ENCODE peak calls at places on chromosome 1, in six cellular contexts. O is H9, E is K562, X is AG04449, V is cardiac fibroblast, Z is ovary. C is an unnamed sample.

GRCh38 chr1:200075938-200076546 is 48.5 kb downstream of the NR5A2 start:
- DNase-seq in O (no peak), E (no peak), X (peak; percentile 21), V (peak; percentile 94), Z (no peak), C (no peak)

GRCh38 chr1:6267686-6268281 is 6.9 kb upstream of the GPR153 start:
- DNase-seq in O (no peak), E (no peak), X (no peak), V (no peak), Z (no peak), C (no peak)

GRCh38 chr1:112298558-112298957 is 97.5 kb upstream of the CTTNBP2NL start:
- DNase-seq in O (peak; percentile 71), E (peak; percentile 74), X (peak; percentile 4), V (peak; percentile 70), Z (no peak), C (no peak)

GRCh38 chr1:220788900-220789299 is 2.2 kb downstream of the MTARC1 start:
- DNase-seq in O (no peak), E (no peak), X (no peak), V (no peak), Z (no peak), C (no peak)

GRCh38 chr1:19122668-19123067 is 87.4 kb downstream of the UBR4 start:
- DNase-seq in O (no peak), E (no peak), X (no peak), V (peak; percentile 24), Z (no peak), C (no peak)

GRCh38 chr1:155126494-155127104 is 1.1 kb upstream of the EFNA1 start:
- DNase-seq in O (peak; percentile 49), E (peak; percentile 41), X (no peak), V (peak; percentile 26), Z (peak; percentile 62), C (no peak)

GRCh38 chr1:118984086-118984989 is 3.8 kb downstream of the TBX15 start:
- DNase-seq in O (peak; percentile 86), E (peak; percentile 27), X (no peak), V (no peak), Z (no peak), C (no peak)

GRCh38 chr1:107548276-107548675 is 407.4 kb downstream of the NTNG1 start:
- DNase-seq in O (no peak), E (no peak), X (no peak), V (no peak), Z (no peak), C (no peak)

GRCh38 chr1:217333939-217334338 is 297.0 kb downstream of the GPATCH2 start:
- DNase-seq in O (peak; percentile 75), E (peak; percentile 4), X (no peak), V (peak; percentile 51), Z (no peak), C (no peak)

GRCh38 chr1:44288883-44289282 is 66.2 kb downstream of the ERI3 start:
- DNase-seq in O (no peak), E (no peak), X (no peak), V (no peak), Z (no peak), C (no peak)

GRCh38 chr1:7014640-7014930 is 229.3 kb downstream of the CAMTA1 start:
- DNase-seq in O (no peak), E (no peak), X (no peak), V (no peak), Z (no peak), C (no peak)

GRCh38 chr1:1920057-1920607 is 1.1 kb upstream of the TMEM52 start:
- DNase-seq in O (no peak), E (no peak), X (no peak), V (no peak), Z (no peak), C (no peak)

GRCh38 chr1:224580006-224580405 is 36.1 kb upstream of the CNIH3 start:
- DNase-seq in O (no peak), E (no peak), X (no peak), V (no peak), Z (no peak), C (no peak)

GRCh38 chr1:6743189-6744101 is 41.8 kb upstream of the CAMTA1 start:
- DNase-seq in O (peak; percentile 54), E (peak; percentile 40), X (peak; percentile 28), V (peak; percentile 86), Z (peak; percentile 60), C (peak; percentile 55)

GRCh38 chr1:156894001-156894400 is 483 bp downstream of the PEAR1 start:
- DNase-seq in O (no peak), E (no peak), X (no peak), V (no peak), Z (peak; percentile 54), C (no peak)

GRCh38 chr1:115198938-115199337 is 109.6 kb upstream of the TSPAN2 start:
- DNase-seq in O (no peak), E (no peak), X (no peak), V (peak; percentile 67), Z (no peak), C (no peak)

GRCh38 chr1:183185941-183186490 is at the start of gene LAMC2:
- DNase-seq in O (peak; percentile 86), E (no peak), X (no peak), V (peak; percentile 25), Z (peak; percentile 68), C (no peak)

GRCh38 chr1:247487057-247487456 is 29.2 kb upstream of the OR2B11 start:
- DNase-seq in O (peak; percentile 38), E (peak; percentile 61), X (no peak), V (peak; percentile 48), Z (no peak), C (no peak)

GRCh38 chr1:247456914-247457638 is 828 bp downstream of the OR2B11 start:
- DNase-seq in O (no peak), E (no peak), X (no peak), V (no peak), Z (no peak), C (peak; percentile 78)

GRCh38 chr1:20151906-20152598 is 12.9 kb downstream of the PLA2G2F start:
- DNase-seq in O (peak; percentile 89), E (peak; percentile 88), X (no peak), V (peak; percentile 86), Z (peak; percentile 92), C (peak; percentile 81)

GRCh38 chr1:20153000-20153418 is 13.9 kb downstream of the PLA2G2F start:
- DNase-seq in O (peak; percentile 69), E (no peak), X (no peak), V (peak; percentile 29), Z (no peak), C (peak; percentile 44)

GRCh38 chr1:20154306-20154831 is 15.2 kb downstream of the PLA2G2F start:
- DNase-seq in O (no peak), E (no peak), X (no peak), V (no peak), Z (peak; percentile 24), C (peak; percentile 25)

GRCh38 chr1:20150969-20151368 is 11.8 kb downstream of the PLA2G2F start:
- DNase-seq in O (no peak), E (no peak), X (no peak), V (no peak), Z (no peak), C (no peak)

GRCh38 chr1:20152599-20152930 is 13.4 kb downstream of the PLA2G2F start:
- DNase-seq in O (no peak), E (no peak), X (no peak), V (no peak), Z (no peak), C (no peak)
- TF ChIP-seq CTCF in O (no peak), E (no peak), X (no peak), V (no peak), Z (no peak), C (peak; percentile 71)

GRCh38 chr1:210325026-210325670 is 3.6 kb upstream of the HHAT start:
- DNase-seq in O (no peak), E (no peak), X (no peak), V (no peak), Z (no peak), C (no peak)

GRCh38 chr1:210328032-210328745 is 513 bp upstream of the HHAT start:
- DNase-seq in O (no peak), E (no peak), X (no peak), V (no peak), Z (no peak), C (no peak)

GRCh38 chr1:210330279-210330866 is 1.7 kb downstream of the HHAT start:
- DNase-seq in O (no peak), E (peak; percentile 38), X (no peak), V (peak; percentile 22), Z (no peak), C (no peak)

GRCh38 chr1:210332233-210332632 is 3.5 kb downstream of the HHAT start:
- DNase-seq in O (no peak), E (no peak), X (no peak), V (no peak), Z (no peak), C (no peak)

GRCh38 chr1:210328746-210329488 is at the start of gene HHAT:
- DNase-seq in O (peak; percentile 66), E (peak; percentile 0), X (no peak), V (peak; percentile 81), Z (peak; percentile 83), C (no peak)
- TF ChIP-seq CTCF in O (peak; percentile 18), E (no peak), X (no peak), V (no peak), Z (no peak), C (no peak)

GRCh38 chr1:37765937-37766664 is 1.2 kb upstream of the EPHA10 start:
- DNase-seq in O (peak; percentile 56), E (peak; percentile 64), X (no peak), V (no peak), Z (no peak), C (no peak)
- TF ChIP-seq CTCF in O (peak; percentile 46), E (peak; percentile 56), X (no peak), V (no peak), Z (no peak), C (no peak)

GRCh38 chr1:26961826-26962225 is 1.6 kb upstream of the KDF1 start:
- DNase-seq in O (no peak), E (no peak), X (peak; percentile 81), V (peak; percentile 89), Z (no peak), C (no peak)

GRCh38 chr1:26960625-26960966 is 328 bp upstream of the KDF1 start:
- DNase-seq in O (no peak), E (no peak), X (no peak), V (no peak), Z (no peak), C (no peak)

GRCh38 chr1:26959270-26959669 is 998 bp downstream of the KDF1 start:
- DNase-seq in O (no peak), E (no peak), X (no peak), V (no peak), Z (no peak), C (no peak)

GRCh38 chr1:26957306-26957705 is 3.0 kb downstream of the KDF1 start:
- DNase-seq in O (no peak), E (no peak), X (no peak), V (no peak), Z (no peak), C (no peak)

DNA sequence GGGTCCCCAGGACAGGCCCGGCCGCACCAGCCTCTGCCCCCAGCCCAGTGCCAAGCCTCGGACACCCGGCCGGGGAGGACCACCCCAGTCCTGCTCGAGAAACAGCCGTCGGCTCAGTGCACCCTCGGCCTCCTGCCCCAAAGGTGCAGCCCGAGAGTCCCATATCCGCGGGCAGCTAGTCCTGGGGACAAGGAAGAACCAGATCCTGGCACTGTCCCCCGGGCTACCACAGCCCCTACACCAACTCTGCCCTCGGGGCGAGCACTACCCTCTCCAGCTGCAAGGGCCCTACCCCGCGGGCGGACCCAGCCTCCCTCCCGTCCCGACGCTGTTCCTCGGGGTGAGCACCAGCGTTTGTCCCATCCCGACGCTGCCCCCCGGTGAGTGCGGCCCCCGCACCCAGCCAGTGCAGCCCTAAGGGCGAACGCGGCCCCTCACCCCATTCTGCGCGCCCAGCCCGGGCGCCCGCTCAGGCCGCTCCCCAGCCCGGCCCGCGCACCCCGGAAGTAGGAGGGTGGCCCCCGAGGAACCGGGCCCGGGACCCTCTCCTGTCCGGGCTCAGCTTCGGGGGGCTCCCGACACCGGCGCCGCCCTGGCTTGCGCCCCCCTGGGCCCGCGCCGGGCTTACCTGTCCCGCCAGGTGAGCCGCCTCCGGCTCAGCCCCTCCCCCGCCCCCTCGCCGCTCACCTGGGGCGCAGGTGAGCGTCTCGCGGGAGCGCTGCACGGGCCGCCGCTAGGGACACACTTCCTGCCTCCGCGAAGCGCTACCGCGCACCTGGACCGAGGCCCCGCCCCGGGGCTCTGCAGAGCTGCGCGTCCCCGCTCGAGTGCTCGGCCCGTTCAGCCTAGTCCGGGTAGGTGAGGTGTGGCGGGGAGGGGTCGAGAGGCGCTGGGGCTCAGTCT is at the start of gene KDF1:
- DNase-seq in O (peak; percentile 94), E (peak; percentile 70), X (no peak), V (no peak), Z (no peak), C (no peak)
- TF ChIP-seq CTCF in O (peak; percentile 44), E (peak; percentile 26), X (no peak), V (no peak), Z (no peak), C (peak; percentile 7)